ENCODE peak calls at places on chromosomes 2 and 18, in five cellular contexts. U, E, K, Z and A are unnamed samples.
A peak's percentile ranks its signal among the peaks of the same experiment; 100 is the strongest.

GRCh38 chr2:113129519-113130078 is 2.2 kb downstream of the IL1RN start:
- DNase-seq in U (no peak), E (no peak), K (no peak), Z (no peak), A (peak; percentile 11)

GRCh38 chr2:215536476-215536875 is 100.6 kb upstream of the FN1 start:
- DNase-seq in U (no peak), E (no peak), K (no peak), Z (no peak), A (no peak)

GRCh38 chr18:58496937-58497336 is 132.0 kb downstream of the ALPK2 start:
- DNase-seq in U (peak; percentile 68), E (no peak), K (no peak), Z (peak; percentile 58), A (no peak)

GRCh38 chr2:54712516-54712915 is 10.9 kb upstream of the EML6 start:
- DNase-seq in U (no peak), E (no peak), K (no peak), Z (no peak), A (no peak)

GRCh38 chr2:106161938-106162814 is 31.9 kb downstream of the UXS1 start:
- DNase-seq in U (no peak), E (no peak), K (no peak), Z (no peak), A (no peak)

GRCh38 chr2:212892193-212892592 is 259.2 kb downstream of the IKZF2 start:
- DNase-seq in U (no peak), E (no peak), K (no peak), Z (peak; percentile 46), A (no peak)

GRCh38 chr18:48859311-48860275 is 91.2 kb downstream of the SMAD7 start:
- DNase-seq in U (peak; percentile 56), E (peak; percentile 72), K (no peak), Z (no peak), A (no peak)

GRCh38 chr18:77209587-77209986 is 40.1 kb upstream of the GALR1 start:
- DNase-seq in U (no peak), E (no peak), K (no peak), Z (no peak), A (no peak)

GRCh38 chr2:212249451-212249850 is 289.2 kb downstream of the ERBB4 start:
- DNase-seq in U (no peak), E (no peak), K (no peak), Z (no peak), A (no peak)

GRCh38 chr2:232418466-232419244 is 12.0 kb downstream of the ALPG start:
- DNase-seq in U (no peak), E (peak; percentile 56), K (no peak), Z (no peak), A (no peak)

GRCh38 chr2:163644238-163644637 is 91.6 kb downstream of the FIGN start:
- DNase-seq in U (no peak), E (no peak), K (no peak), Z (no peak), A (no peak)
- H3K27ac ChIP-seq in U (no peak overlapping the region), E (no peak overlapping the region), K (no peak overlapping the region), Z (no peak overlapping the region), A (no peak overlapping the region)

DNA sequence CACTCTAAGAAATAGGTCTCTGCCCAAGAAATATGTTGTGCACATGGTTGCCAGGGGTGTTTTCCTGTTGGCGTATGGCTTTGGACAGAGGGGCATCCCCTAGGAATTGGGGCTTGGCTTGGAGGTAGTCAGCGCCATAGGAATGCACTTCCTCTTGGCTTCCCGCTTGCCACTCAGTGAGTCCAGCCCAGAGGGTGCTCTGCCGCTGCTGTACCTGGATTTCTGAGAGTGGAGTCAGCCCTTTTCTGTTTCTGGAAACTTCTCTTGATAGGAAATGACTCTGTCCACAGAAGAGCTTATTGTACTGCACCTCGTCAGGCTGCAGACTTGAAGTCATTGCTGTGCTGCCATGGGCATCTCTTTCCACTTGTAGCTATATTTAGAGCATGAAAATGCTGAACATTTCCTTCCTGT is 116.7 kb upstream of the MGAT5 start:
- DNase-seq in U (no peak), E (no peak), K (no peak), Z (no peak), A (no peak)
- H3K27ac ChIP-seq in U (no peak overlapping the region), E (peak overlapping the region; percentile 76), K (peak overlapping the region; percentile 57), Z (no peak overlapping the region), A (peak overlapping the region; percentile 62)

DNA sequence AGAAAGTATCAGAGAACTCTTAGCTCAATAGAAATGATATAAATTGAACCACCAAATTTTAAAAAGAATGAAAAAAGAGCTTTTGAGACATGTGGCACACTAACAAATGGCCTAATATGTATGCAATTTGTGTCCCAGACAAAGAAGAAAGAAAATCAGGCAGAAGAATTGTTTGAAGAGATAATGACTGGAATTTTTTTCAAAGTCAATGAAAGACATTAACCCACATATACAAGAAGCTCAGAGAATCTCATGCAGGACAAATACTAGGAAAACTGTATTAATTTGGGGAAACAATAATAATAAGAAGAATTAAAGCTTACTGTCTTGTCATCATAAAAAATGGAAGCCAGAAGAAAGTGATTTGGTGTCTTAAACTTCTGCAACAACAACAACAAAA is 304.1 kb upstream of the RND3 start:
- DNase-seq in U (no peak), E (no peak), K (no peak), Z (no peak), A (no peak)
- H3K27ac ChIP-seq in U (no peak overlapping the region), E (no peak overlapping the region), K (no peak overlapping the region), Z (no peak overlapping the region), A (no peak overlapping the region)

GRCh38 chr2:181309576-181309975 is 147.6 kb upstream of the ITGA4 start:
- DNase-seq in U (no peak), E (no peak), K (no peak), Z (no peak), A (no peak)

GRCh38 chr2:181313845-181314244 is 143.3 kb upstream of the ITGA4 start:
- DNase-seq in U (no peak), E (no peak), K (no peak), Z (no peak), A (no peak)

GRCh38 chr2:181310967-181311366 is 146.2 kb upstream of the ITGA4 start:
- DNase-seq in U (no peak), E (peak; percentile 42), K (no peak), Z (no peak), A (no peak)

GRCh38 chr2:181311841-181312240 is 145.3 kb upstream of the ITGA4 start:
- DNase-seq in U (no peak), E (peak; percentile 79), K (no peak), Z (no peak), A (no peak)

GRCh38 chr2:181312515-181312927 is 144.7 kb upstream of the ITGA4 start:
- DNase-seq in U (no peak), E (peak; percentile 27), K (no peak), Z (no peak), A (no peak)
- H3K27ac ChIP-seq in U (no peak overlapping the region), E (peak overlapping the region; percentile 93), K (peak overlapping the region; percentile 44), Z (no peak overlapping the region), A (no peak overlapping the region)

GRCh38 chr2:237306083-237306786 is 107.7 kb downstream of the COL6A3 start:
- DNase-seq in U (no peak), E (no peak), K (no peak), Z (no peak), A (no peak)
- H3K27ac ChIP-seq in U (no peak overlapping the region), E (no peak overlapping the region), K (no peak overlapping the region), Z (no peak overlapping the region), A (no peak overlapping the region)

GRCh38 chr2:127217470-127218325 is 2.4 kb downstream of the CYP27C1 start:
- DNase-seq in U (peak; percentile 67), E (no peak), K (no peak), Z (no peak), A (no peak)
- H3K27ac ChIP-seq in U (no peak overlapping the region), E (no peak overlapping the region), K (no peak overlapping the region), Z (no peak overlapping the region), A (no peak overlapping the region)

DNA sequence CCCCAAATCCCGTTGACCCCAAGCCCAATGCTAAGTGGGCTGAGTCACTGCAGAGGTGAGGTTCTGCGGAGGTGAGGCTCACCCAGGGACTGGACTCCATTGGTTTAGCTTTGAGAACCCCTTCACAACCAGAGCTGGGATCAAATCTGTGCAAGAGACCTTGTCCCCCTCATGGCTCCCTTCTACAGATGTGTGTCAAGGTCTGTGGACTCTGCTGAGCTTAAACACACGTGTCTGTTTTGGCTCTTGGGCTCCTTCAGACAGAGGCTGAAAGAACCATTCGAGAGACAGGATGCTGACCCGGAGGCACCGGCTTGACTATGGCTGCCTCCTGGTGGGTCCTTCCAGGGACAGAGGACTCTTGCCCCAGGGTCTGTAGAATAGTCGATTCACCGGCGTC is 190.3 kb downstream of the LPIN1 start:
- DNase-seq in U (no peak), E (no peak), K (no peak), Z (no peak), A (no peak)
- H3K27ac ChIP-seq in U (no peak overlapping the region), E (no peak overlapping the region), K (no peak overlapping the region), Z (no peak overlapping the region), A (no peak overlapping the region)

GRCh38 chr18:59983506-59983905 is 83.7 kb downstream of the PMAIP1 start:
- DNase-seq in U (no peak), E (no peak), K (no peak), Z (no peak), A (no peak)
- H3K27ac ChIP-seq in U (no peak overlapping the region), E (no peak overlapping the region), K (no peak overlapping the region), Z (no peak overlapping the region), A (no peak overlapping the region)

GRCh38 chr2:190980630-190981214 is 33.2 kb downstream of the STAT1 start:
- DNase-seq in U (no peak), E (no peak), K (no peak), Z (no peak), A (no peak)
- H3K27ac ChIP-seq in U (no peak overlapping the region), E (peak overlapping the region; percentile 82), K (peak overlapping the region; percentile 17), Z (no peak overlapping the region), A (peak overlapping the region; percentile 47)